ENCODE peak calls at places on chromosomes 7 and 10, in five cellular contexts. One of them, this sample, is unnamed.

GRCh38 chr10:26216949-26217395 is 398 bp downstream of the GAD2 start:
- DNase-seq in Daoy: no peak
- DNase-seq in EL: no peak
- DNase-seq in endothelial cell of umbilical vein: no peak
- DNase-seq in T-helper 22 cell: no peak
- DNase-seq in this sample: no peak

GRCh38 chr7:73446716-73447115 is 13.1 kb downstream of the FZD9 start:
- DNase-seq in Daoy: no peak
- DNase-seq in EL: no peak
- DNase-seq in endothelial cell of umbilical vein: no peak
- DNase-seq in T-helper 22 cell: no peak
- DNase-seq in this sample: no peak

GRCh38 chr7:121891731-121892130 is 18.8 kb downstream of the PTPRZ1 start:
- DNase-seq in Daoy: no peak
- DNase-seq in EL: no peak
- DNase-seq in endothelial cell of umbilical vein: no peak
- DNase-seq in T-helper 22 cell: no peak
- DNase-seq in this sample: no peak

GRCh38 chr7:70406419-70407189 is 725.3 kb upstream of the GALNT17 start:
- DNase-seq in Daoy: no peak
- DNase-seq in EL: no peak
- DNase-seq in endothelial cell of umbilical vein: no peak
- DNase-seq in T-helper 22 cell: no peak
- DNase-seq in this sample: no peak

GRCh38 chr10:132793871-132794849 is 8.2 kb upstream of the NKX6-2 start:
- DNase-seq in Daoy: peak
- DNase-seq in EL: no peak
- DNase-seq in endothelial cell of umbilical vein: no peak
- DNase-seq in T-helper 22 cell: no peak
- DNase-seq in this sample: no peak

GRCh38 chr10:12509016-12509793 is 159.9 kb downstream of the CAMK1D start:
- DNase-seq in Daoy: no peak
- DNase-seq in EL: no peak
- DNase-seq in endothelial cell of umbilical vein: no peak
- DNase-seq in T-helper 22 cell: no peak
- DNase-seq in this sample: no peak

GRCh38 chr10:80356563-80356999 is at the start of the genes DYDC1 and DYDC2:
- DNase-seq in Daoy: peak
- DNase-seq in EL: peak
- DNase-seq in endothelial cell of umbilical vein: no peak
- DNase-seq in T-helper 22 cell: no peak
- DNase-seq in this sample: no peak

GRCh38 chr10:95395947-95396449 is 105.2 kb upstream of the PDLIM1 start:
- DNase-seq in Daoy: no peak
- DNase-seq in EL: no peak
- DNase-seq in endothelial cell of umbilical vein: no peak
- DNase-seq in T-helper 22 cell: no peak
- DNase-seq in this sample: no peak

GRCh38 chr7:130092598-130092997 is 22.3 kb downstream of the KLHDC10 start:
- DNase-seq in Daoy: no peak
- DNase-seq in EL: no peak
- DNase-seq in endothelial cell of umbilical vein: no peak
- DNase-seq in T-helper 22 cell: no peak
- DNase-seq in this sample: no peak

GRCh38 chr7:84675633-84676034 is 481.0 kb upstream of the SEMA3A start:
- DNase-seq in Daoy: peak
- DNase-seq in EL: no peak
- DNase-seq in endothelial cell of umbilical vein: peak
- DNase-seq in T-helper 22 cell: no peak
- DNase-seq in this sample: no peak

GRCh38 chr10:27998178-27998953 is 513 bp downstream of the ODAD2 start:
- DNase-seq in Daoy: peak
- DNase-seq in EL: peak
- DNase-seq in endothelial cell of umbilical vein: peak
- DNase-seq in T-helper 22 cell: no peak
- DNase-seq in this sample: no peak

GRCh38 chr10:120221873-120222485 is 235.0 kb upstream of the PLPP4 start:
- DNase-seq in Daoy: peak
- DNase-seq in EL: peak
- DNase-seq in endothelial cell of umbilical vein: peak
- DNase-seq in T-helper 22 cell: no peak
- DNase-seq in this sample: no peak

GRCh38 chr7:98881561-98882315 is 3.4 kb downstream of the TRRAP start:
- DNase-seq in Daoy: no peak
- DNase-seq in EL: no peak
- DNase-seq in endothelial cell of umbilical vein: no peak
- DNase-seq in T-helper 22 cell: no peak
- DNase-seq in this sample: no peak

GRCh38 chr10:52551036-52551435 is 221.5 kb downstream of the MBL2 start:
- DNase-seq in Daoy: no peak
- DNase-seq in EL: no peak
- DNase-seq in endothelial cell of umbilical vein: peak
- DNase-seq in T-helper 22 cell: no peak
- DNase-seq in this sample: no peak

GRCh38 chr7:75875113-75876080 is 3.4 kb upstream of the RHBDD2 start:
- DNase-seq in Daoy: no peak
- DNase-seq in EL: no peak
- DNase-seq in endothelial cell of umbilical vein: no peak
- DNase-seq in T-helper 22 cell: no peak
- DNase-seq in this sample: no peak